ENCODE peak calls at places on chromosomes 5 and 9, in four cellular contexts. One of them, this sample, is unnamed.

GRCh38 chr5:16550316-16550952 is 66.4 kb downstream of the RETREG1 start:
- DNase-seq in ovary: no peak
- DNase-seq in CD8-positive, alpha-beta T cell: no peak
- DNase-seq in adrenal gland: no peak
- DNase-seq in this sample: peak

GRCh38 chr5:67831081-67831480 is 384.5 kb upstream of the PIK3R1 start:
- DNase-seq in CD8-positive, alpha-beta T cell: no peak
- DNase-seq in ovary: no peak
- DNase-seq in adrenal gland: no peak
- DNase-seq in this sample: no peak

GRCh38 chr5:57386958-57387357 is 95.7 kb downstream of the ACTBL2 start:
- DNase-seq in ovary: no peak
- DNase-seq in CD8-positive, alpha-beta T cell: no peak
- DNase-seq in adrenal gland: no peak
- DNase-seq in this sample: no peak

GRCh38 chr9:93346240-93347112 is 105.0 kb upstream of the FAM120A start:
- DNase-seq in CD8-positive, alpha-beta T cell: no peak
- DNase-seq in adrenal gland: no peak
- DNase-seq in ovary: no peak
- DNase-seq in this sample: no peak

GRCh38 chr9:108802967-108803366 is 52.8 kb downstream of the ACTL7B start:
- DNase-seq in adrenal gland: no peak
- DNase-seq in ovary: no peak
- DNase-seq in CD8-positive, alpha-beta T cell: no peak
- DNase-seq in this sample: no peak

GRCh38 chr9:32378496-32378895 is 5.9 kb upstream of the ACO1 start:
- DNase-seq in adrenal gland: peak
- DNase-seq in CD8-positive, alpha-beta T cell: peak
- DNase-seq in ovary: no peak
- DNase-seq in this sample: peak

GRCh38 chr5:77798448-77798847 is 22.3 kb upstream of the TBCA start:
- DNase-seq in ovary: no peak
- DNase-seq in adrenal gland: no peak
- DNase-seq in CD8-positive, alpha-beta T cell: no peak
- DNase-seq in this sample: no peak

GRCh38 chr5:139698461-139699146 is 50.5 kb downstream of the CXXC5 start:
- DNase-seq in adrenal gland: peak
- DNase-seq in ovary: peak
- DNase-seq in CD8-positive, alpha-beta T cell: no peak
- DNase-seq in this sample: peak

GRCh38 chr5:91225848-91226686 is 157.1 kb downstream of the ARRDC3 start:
- DNase-seq in ovary: no peak
- DNase-seq in CD8-positive, alpha-beta T cell: peak
- DNase-seq in adrenal gland: no peak
- DNase-seq in this sample: peak

GRCh38 chr5:83443539-83443938 is 28.0 kb upstream of the VCAN start:
- DNase-seq in ovary: no peak
- DNase-seq in CD8-positive, alpha-beta T cell: no peak
- DNase-seq in adrenal gland: no peak
- DNase-seq in this sample: no peak

GRCh38 chr5:106759581-106759980 is 911.2 kb downstream of the EFNA5 start:
- DNase-seq in adrenal gland: no peak
- DNase-seq in CD8-positive, alpha-beta T cell: no peak
- DNase-seq in ovary: no peak
- DNase-seq in this sample: peak

GRCh38 chr9:92463989-92464388 is 18.3 kb downstream of the ASPN start:
- DNase-seq in ovary: no peak
- DNase-seq in CD8-positive, alpha-beta T cell: no peak
- DNase-seq in adrenal gland: peak
- DNase-seq in this sample: no peak

GRCh38 chr5:9947231-9947693 is 302.4 kb downstream of the ATPSCKMT start:
- DNase-seq in ovary: no peak
- DNase-seq in CD8-positive, alpha-beta T cell: no peak
- DNase-seq in adrenal gland: no peak
- DNase-seq in this sample: peak

GRCh38 chr5:112143684-112144083 is 275.4 kb downstream of the EPB41L4A start:
- DNase-seq in CD8-positive, alpha-beta T cell: no peak
- DNase-seq in adrenal gland: no peak
- DNase-seq in ovary: no peak
- DNase-seq in this sample: no peak

GRCh38 chr9:90969021-90969675 is 167.5 kb downstream of the SYK start:
- DNase-seq in ovary: no peak
- DNase-seq in CD8-positive, alpha-beta T cell: no peak
- DNase-seq in adrenal gland: no peak
- DNase-seq in this sample: no peak

GRCh38 chr9:133369923-133370322 is 5.9 kb downstream of the SURF4 start:
- DNase-seq in ovary: no peak
- DNase-seq in adrenal gland: no peak
- DNase-seq in CD8-positive, alpha-beta T cell: no peak
- DNase-seq in this sample: no peak
- H3K27ac ChIP-seq in ovary: no peak
- H3K27ac ChIP-seq in adrenal gland: peak
- H3K27ac ChIP-seq in CD8-positive, alpha-beta T cell: peak
- H3K27ac ChIP-seq in this sample: no peak

DNA sequence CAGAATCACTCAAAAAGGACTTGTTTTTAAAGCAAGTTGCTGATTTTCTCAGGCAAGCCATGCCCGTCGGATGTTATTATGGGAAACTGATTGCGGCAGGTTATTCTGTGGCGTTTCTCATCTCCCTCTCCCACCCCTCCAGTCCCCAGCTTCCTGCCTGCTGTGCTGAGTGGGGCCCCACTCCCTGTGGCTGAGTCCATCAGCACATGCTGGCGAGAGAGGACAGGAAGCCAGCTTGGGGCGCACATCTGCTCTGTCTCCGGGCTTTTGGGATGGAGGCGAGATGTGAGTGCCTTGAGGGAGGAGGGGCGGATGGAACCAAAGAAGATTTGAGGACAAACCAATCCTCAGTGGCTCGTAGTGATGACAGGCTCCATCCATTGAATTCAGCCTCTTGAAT is 108.0 kb downstream of the DAPK1 start:
- DNase-seq in ovary: no peak
- DNase-seq in CD8-positive, alpha-beta T cell: no peak
- DNase-seq in adrenal gland: no peak
- DNase-seq in this sample: no peak
- H3K27ac ChIP-seq in ovary: no peak
- H3K27ac ChIP-seq in CD8-positive, alpha-beta T cell: no peak
- H3K27ac ChIP-seq in adrenal gland: no peak
- H3K27ac ChIP-seq in this sample: no peak

GRCh38 chr5:178323961-178324360 is 91.4 kb upstream of the PHYKPL start:
- DNase-seq in adrenal gland: no peak
- DNase-seq in ovary: no peak
- DNase-seq in CD8-positive, alpha-beta T cell: no peak
- DNase-seq in this sample: no peak

GRCh38 chr5:178324481-178325310 is 92.1 kb upstream of the PHYKPL start:
- DNase-seq in CD8-positive, alpha-beta T cell: no peak
- DNase-seq in ovary: no peak
- DNase-seq in adrenal gland: no peak
- DNase-seq in this sample: peak

GRCh38 chr5:178326054-178326715 is 93.6 kb upstream of the PHYKPL start:
- DNase-seq in adrenal gland: no peak
- DNase-seq in CD8-positive, alpha-beta T cell: no peak
- DNase-seq in ovary: peak
- DNase-seq in this sample: peak

GRCh38 chr5:178327446-178327845 is 94.8 kb upstream of the PHYKPL start:
- DNase-seq in CD8-positive, alpha-beta T cell: no peak
- DNase-seq in adrenal gland: no peak
- DNase-seq in ovary: no peak
- DNase-seq in this sample: no peak

GRCh38 chr5:178325311-178326053 is 92.9 kb upstream of the PHYKPL start:
- DNase-seq in adrenal gland: no peak
- DNase-seq in CD8-positive, alpha-beta T cell: no peak
- DNase-seq in ovary: no peak
- DNase-seq in this sample: no peak
- H3K27ac ChIP-seq in adrenal gland: no peak
- H3K27ac ChIP-seq in CD8-positive, alpha-beta T cell: no peak
- H3K27ac ChIP-seq in ovary: no peak
- H3K27ac ChIP-seq in this sample: peak

GRCh38 chr5:34718516-34718915 is 62.4 kb downstream of the RAI14 start:
- DNase-seq in CD8-positive, alpha-beta T cell: no peak
- DNase-seq in adrenal gland: no peak
- DNase-seq in ovary: no peak
- DNase-seq in this sample: no peak
- H3K27ac ChIP-seq in CD8-positive, alpha-beta T cell: no peak
- H3K27ac ChIP-seq in adrenal gland: no peak
- H3K27ac ChIP-seq in ovary: no peak
- H3K27ac ChIP-seq in this sample: no peak

GRCh38 chr9:114383866-114384231 is 3.9 kb downstream of the AKNA start:
- DNase-seq in CD8-positive, alpha-beta T cell: no peak
- DNase-seq in adrenal gland: no peak
- DNase-seq in ovary: no peak
- DNase-seq in this sample: no peak
- H3K27ac ChIP-seq in CD8-positive, alpha-beta T cell: peak
- H3K27ac ChIP-seq in adrenal gland: peak
- H3K27ac ChIP-seq in ovary: no peak
- H3K27ac ChIP-seq in this sample: no peak

DNA sequence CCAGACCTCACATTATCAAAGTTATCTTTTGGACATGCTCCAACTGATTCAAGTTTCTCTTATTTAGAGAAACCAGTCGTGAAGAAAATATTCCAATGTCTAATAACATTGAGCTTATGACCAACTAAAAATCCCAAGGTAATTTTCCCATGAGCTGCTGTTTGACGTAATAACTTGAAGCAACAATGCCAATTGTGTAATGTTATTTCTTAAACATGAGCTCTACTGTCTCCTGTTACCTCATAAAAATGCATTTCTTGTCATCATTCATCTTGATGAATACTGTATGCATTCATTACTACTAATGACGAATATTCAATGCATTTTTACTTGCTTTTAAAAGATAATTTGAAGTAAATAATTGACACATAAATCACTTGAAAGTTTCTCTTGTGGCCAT is 530 bp upstream of the MARCOL start:
- DNase-seq in CD8-positive, alpha-beta T cell: no peak
- DNase-seq in adrenal gland: no peak
- DNase-seq in ovary: no peak
- DNase-seq in this sample: no peak
- H3K27ac ChIP-seq in CD8-positive, alpha-beta T cell: no peak
- H3K27ac ChIP-seq in adrenal gland: no peak
- H3K27ac ChIP-seq in ovary: no peak
- H3K27ac ChIP-seq in this sample: no peak

GRCh38 chr5:50711280-50711679 is 44.8 kb downstream of the PARP8 start:
- DNase-seq in CD8-positive, alpha-beta T cell: peak
- DNase-seq in ovary: no peak
- DNase-seq in adrenal gland: peak
- DNase-seq in this sample: peak
- H3K27ac ChIP-seq in CD8-positive, alpha-beta T cell: peak
- H3K27ac ChIP-seq in ovary: no peak
- H3K27ac ChIP-seq in adrenal gland: peak
- H3K27ac ChIP-seq in this sample: no peak

GRCh38 chr5:137254695-137255094 is 244.4 kb downstream of the SPOCK1 start:
- DNase-seq in CD8-positive, alpha-beta T cell: no peak
- DNase-seq in ovary: no peak
- DNase-seq in adrenal gland: no peak
- DNase-seq in this sample: no peak
- H3K27ac ChIP-seq in CD8-positive, alpha-beta T cell: no peak
- H3K27ac ChIP-seq in ovary: no peak
- H3K27ac ChIP-seq in adrenal gland: peak
- H3K27ac ChIP-seq in this sample: peak

This sample was measured in thyroid gland.